ENCODE peak calls at places on chromosomes 12 and 14, in nine cellular contexts. One of them, this sample, is unnamed.

GRCh38 chr12:104643093-104643646 is 186.4 kb downstream of the CHST11 start:
- DNase-seq in occipital lobe: no peak
- DNase-seq in lung microvascular endothelial cell: no peak
- DNase-seq in activated T-helper 1 cell treated with anti-CD3 and anti-CD28 coated beads, Interleukin-2, amount 50 U/mL, for 16 hours: no peak
- DNase-seq in H7: no peak
- DNase-seq in M059J: no peak
- DNase-seq in hypothalamus: no peak
- DNase-seq in stimulated activated CD4-positive, alpha-beta T cell treated with anti-CD3 and anti-CD28 coated beads, Interleukin-12 subunit alpha, Interleukin-12 subunit beta, amount 100 ng/mL, for 24 hours: no peak
- DNase-seq in Calu3: no peak
- DNase-seq in this sample: no peak

GRCh38 chr12:131346578-131347344 is 364.1 kb upstream of the SFSWAP start:
- DNase-seq in occipital lobe: no peak
- DNase-seq in activated T-helper 1 cell treated with anti-CD3 and anti-CD28 coated beads, Interleukin-2, amount 50 U/mL, for 16 hours: no peak
- DNase-seq in H7: peak
- DNase-seq in hypothalamus: no peak
- DNase-seq in Calu3: no peak
- DNase-seq in lung microvascular endothelial cell: no peak
- DNase-seq in M059J: no peak
- DNase-seq in stimulated activated CD4-positive, alpha-beta T cell treated with anti-CD3 and anti-CD28 coated beads, Interleukin-12 subunit alpha, Interleukin-12 subunit beta, amount 100 ng/mL, for 24 hours: no peak
- DNase-seq in this sample: no peak

GRCh38 chr12:51232642-51233041 is 6.0 kb upstream of the DAZAP2 start:
- DNase-seq in occipital lobe: no peak
- DNase-seq in H7: no peak
- DNase-seq in activated T-helper 1 cell treated with anti-CD3 and anti-CD28 coated beads, Interleukin-2, amount 50 U/mL, for 16 hours: no peak
- DNase-seq in stimulated activated CD4-positive, alpha-beta T cell treated with anti-CD3 and anti-CD28 coated beads, Interleukin-12 subunit alpha, Interleukin-12 subunit beta, amount 100 ng/mL, for 24 hours: no peak
- DNase-seq in M059J: no peak
- DNase-seq in hypothalamus: no peak
- DNase-seq in lung microvascular endothelial cell: no peak
- DNase-seq in Calu3: no peak
- DNase-seq in this sample: no peak

GRCh38 chr14:55454264-55455151 is 14.1 kb upstream of the TBPL2 start:
- DNase-seq in occipital lobe: no peak
- DNase-seq in hypothalamus: no peak
- DNase-seq in stimulated activated CD4-positive, alpha-beta T cell treated with anti-CD3 and anti-CD28 coated beads, Interleukin-12 subunit alpha, Interleukin-12 subunit beta, amount 100 ng/mL, for 24 hours: no peak
- DNase-seq in activated T-helper 1 cell treated with anti-CD3 and anti-CD28 coated beads, Interleukin-2, amount 50 U/mL, for 16 hours: no peak
- DNase-seq in lung microvascular endothelial cell: peak
- DNase-seq in H7: no peak
- DNase-seq in M059J: peak
- DNase-seq in Calu3: peak
- DNase-seq in this sample: no peak

GRCh38 chr14:23117371-23118020 is 1.6 kb downstream of the CEBPE start:
- DNase-seq in activated T-helper 1 cell treated with anti-CD3 and anti-CD28 coated beads, Interleukin-2, amount 50 U/mL, for 16 hours: no peak
- DNase-seq in lung microvascular endothelial cell: no peak
- DNase-seq in Calu3: no peak
- DNase-seq in hypothalamus: no peak
- DNase-seq in stimulated activated CD4-positive, alpha-beta T cell treated with anti-CD3 and anti-CD28 coated beads, Interleukin-12 subunit alpha, Interleukin-12 subunit beta, amount 100 ng/mL, for 24 hours: no peak
- DNase-seq in M059J: no peak
- DNase-seq in H7: peak
- DNase-seq in occipital lobe: no peak
- DNase-seq in this sample: no peak

GRCh38 chr14:96512602-96513397 is 10.6 kb downstream of the PAPOLA start:
- DNase-seq in M059J: no peak
- DNase-seq in stimulated activated CD4-positive, alpha-beta T cell treated with anti-CD3 and anti-CD28 coated beads, Interleukin-12 subunit alpha, Interleukin-12 subunit beta, amount 100 ng/mL, for 24 hours: no peak
- DNase-seq in H7: peak
- DNase-seq in activated T-helper 1 cell treated with anti-CD3 and anti-CD28 coated beads, Interleukin-2, amount 50 U/mL, for 16 hours: no peak
- DNase-seq in occipital lobe: no peak
- DNase-seq in hypothalamus: no peak
- DNase-seq in lung microvascular endothelial cell: no peak
- DNase-seq in Calu3: no peak
- DNase-seq in this sample: no peak

GRCh38 chr12:41441180-41441579 is 253.1 kb downstream of the PDZRN4 start:
- DNase-seq in occipital lobe: no peak
- DNase-seq in H7: no peak
- DNase-seq in activated T-helper 1 cell treated with anti-CD3 and anti-CD28 coated beads, Interleukin-2, amount 50 U/mL, for 16 hours: no peak
- DNase-seq in Calu3: no peak
- DNase-seq in hypothalamus: no peak
- DNase-seq in lung microvascular endothelial cell: no peak
- DNase-seq in M059J: no peak
- DNase-seq in stimulated activated CD4-positive, alpha-beta T cell treated with anti-CD3 and anti-CD28 coated beads, Interleukin-12 subunit alpha, Interleukin-12 subunit beta, amount 100 ng/mL, for 24 hours: no peak
- DNase-seq in this sample: no peak

GRCh38 chr14:45015133-45015532 is 53.1 kb downstream of the TOGARAM1 start:
- DNase-seq in M059J: no peak
- DNase-seq in hypothalamus: no peak
- DNase-seq in H7: no peak
- DNase-seq in occipital lobe: no peak
- DNase-seq in activated T-helper 1 cell treated with anti-CD3 and anti-CD28 coated beads, Interleukin-2, amount 50 U/mL, for 16 hours: no peak
- DNase-seq in Calu3: no peak
- DNase-seq in lung microvascular endothelial cell: no peak
- DNase-seq in stimulated activated CD4-positive, alpha-beta T cell treated with anti-CD3 and anti-CD28 coated beads, Interleukin-12 subunit alpha, Interleukin-12 subunit beta, amount 100 ng/mL, for 24 hours: no peak
- DNase-seq in this sample: no peak

GRCh38 chr14:53060046-53060445 is 93.1 kb downstream of the DDHD1 start:
- DNase-seq in H7: no peak
- DNase-seq in M059J: no peak
- DNase-seq in hypothalamus: no peak
- DNase-seq in activated T-helper 1 cell treated with anti-CD3 and anti-CD28 coated beads, Interleukin-2, amount 50 U/mL, for 16 hours: no peak
- DNase-seq in Calu3: no peak
- DNase-seq in stimulated activated CD4-positive, alpha-beta T cell treated with anti-CD3 and anti-CD28 coated beads, Interleukin-12 subunit alpha, Interleukin-12 subunit beta, amount 100 ng/mL, for 24 hours: no peak
- DNase-seq in lung microvascular endothelial cell: peak
- DNase-seq in occipital lobe: no peak
- DNase-seq in this sample: no peak

GRCh38 chr12:67208326-67209067 is 60.7 kb upstream of the CAND1 start:
- DNase-seq in M059J: no peak
- DNase-seq in stimulated activated CD4-positive, alpha-beta T cell treated with anti-CD3 and anti-CD28 coated beads, Interleukin-12 subunit alpha, Interleukin-12 subunit beta, amount 100 ng/mL, for 24 hours: no peak
- DNase-seq in Calu3: no peak
- DNase-seq in lung microvascular endothelial cell: no peak
- DNase-seq in activated T-helper 1 cell treated with anti-CD3 and anti-CD28 coated beads, Interleukin-2, amount 50 U/mL, for 16 hours: no peak
- DNase-seq in occipital lobe: no peak
- DNase-seq in H7: no peak
- DNase-seq in hypothalamus: no peak
- DNase-seq in this sample: no peak

GRCh38 chr12:49013403-49013802 is 5.2 kb downstream of the PRKAG1 start:
- DNase-seq in hypothalamus: no peak
- DNase-seq in lung microvascular endothelial cell: no peak
- DNase-seq in occipital lobe: no peak
- DNase-seq in Calu3: no peak
- DNase-seq in stimulated activated CD4-positive, alpha-beta T cell treated with anti-CD3 and anti-CD28 coated beads, Interleukin-12 subunit alpha, Interleukin-12 subunit beta, amount 100 ng/mL, for 24 hours: no peak
- DNase-seq in activated T-helper 1 cell treated with anti-CD3 and anti-CD28 coated beads, Interleukin-2, amount 50 U/mL, for 16 hours: no peak
- DNase-seq in H7: no peak
- DNase-seq in M059J: no peak
- DNase-seq in this sample: no peak

GRCh38 chr12:87266305-87266704 is 762.9 kb downstream of the C12orf50 start:
- DNase-seq in lung microvascular endothelial cell: peak
- DNase-seq in stimulated activated CD4-positive, alpha-beta T cell treated with anti-CD3 and anti-CD28 coated beads, Interleukin-12 subunit alpha, Interleukin-12 subunit beta, amount 100 ng/mL, for 24 hours: no peak
- DNase-seq in activated T-helper 1 cell treated with anti-CD3 and anti-CD28 coated beads, Interleukin-2, amount 50 U/mL, for 16 hours: no peak
- DNase-seq in hypothalamus: no peak
- DNase-seq in Calu3: no peak
- DNase-seq in M059J: peak
- DNase-seq in occipital lobe: no peak
- DNase-seq in H7: peak
- DNase-seq in this sample: no peak

GRCh38 chr12:124217508-124217981 is 77.3 kb upstream of the RFLNA start:
- DNase-seq in Calu3: no peak
- DNase-seq in activated T-helper 1 cell treated with anti-CD3 and anti-CD28 coated beads, Interleukin-2, amount 50 U/mL, for 16 hours: no peak
- DNase-seq in hypothalamus: no peak
- DNase-seq in occipital lobe: no peak
- DNase-seq in M059J: peak
- DNase-seq in stimulated activated CD4-positive, alpha-beta T cell treated with anti-CD3 and anti-CD28 coated beads, Interleukin-12 subunit alpha, Interleukin-12 subunit beta, amount 100 ng/mL, for 24 hours: no peak
- DNase-seq in lung microvascular endothelial cell: peak
- DNase-seq in H7: no peak
- DNase-seq in this sample: no peak

GRCh38 chr14:92951261-92951660 is 28.3 kb downstream of the CHGA start:
- DNase-seq in H7: no peak
- DNase-seq in Calu3: no peak
- DNase-seq in M059J: no peak
- DNase-seq in activated T-helper 1 cell treated with anti-CD3 and anti-CD28 coated beads, Interleukin-2, amount 50 U/mL, for 16 hours: no peak
- DNase-seq in occipital lobe: no peak
- DNase-seq in stimulated activated CD4-positive, alpha-beta T cell treated with anti-CD3 and anti-CD28 coated beads, Interleukin-12 subunit alpha, Interleukin-12 subunit beta, amount 100 ng/mL, for 24 hours: no peak
- DNase-seq in lung microvascular endothelial cell: no peak
- DNase-seq in hypothalamus: no peak
- DNase-seq in this sample: no peak

GRCh38 chr12:58172433-58173073 is 231.2 kb downstream of the ATP23 start:
- DNase-seq in H7: no peak
- DNase-seq in lung microvascular endothelial cell: no peak
- DNase-seq in occipital lobe: no peak
- DNase-seq in stimulated activated CD4-positive, alpha-beta T cell treated with anti-CD3 and anti-CD28 coated beads, Interleukin-12 subunit alpha, Interleukin-12 subunit beta, amount 100 ng/mL, for 24 hours: no peak
- DNase-seq in M059J: no peak
- DNase-seq in activated T-helper 1 cell treated with anti-CD3 and anti-CD28 coated beads, Interleukin-2, amount 50 U/mL, for 16 hours: no peak
- DNase-seq in Calu3: no peak
- DNase-seq in hypothalamus: no peak
- DNase-seq in this sample: no peak

GRCh38 chr14:63614964-63615363 is 26.7 kb downstream of the WDR89 start:
- DNase-seq in stimulated activated CD4-positive, alpha-beta T cell treated with anti-CD3 and anti-CD28 coated beads, Interleukin-12 subunit alpha, Interleukin-12 subunit beta, amount 100 ng/mL, for 24 hours: no peak
- DNase-seq in activated T-helper 1 cell treated with anti-CD3 and anti-CD28 coated beads, Interleukin-2, amount 50 U/mL, for 16 hours: no peak
- DNase-seq in M059J: peak
- DNase-seq in Calu3: no peak
- DNase-seq in H7: no peak
- DNase-seq in lung microvascular endothelial cell: peak
- DNase-seq in occipital lobe: no peak
- DNase-seq in hypothalamus: no peak
- DNase-seq in this sample: no peak

GRCh38 chr14:58807271-58807670 is 169.5 kb downstream of the DACT1 start:
- DNase-seq in hypothalamus: no peak
- DNase-seq in stimulated activated CD4-positive, alpha-beta T cell treated with anti-CD3 and anti-CD28 coated beads, Interleukin-12 subunit alpha, Interleukin-12 subunit beta, amount 100 ng/mL, for 24 hours: no peak
- DNase-seq in lung microvascular endothelial cell: no peak
- DNase-seq in Calu3: no peak
- DNase-seq in M059J: no peak
- DNase-seq in occipital lobe: no peak
- DNase-seq in H7: no peak
- DNase-seq in activated T-helper 1 cell treated with anti-CD3 and anti-CD28 coated beads, Interleukin-2, amount 50 U/mL, for 16 hours: no peak
- DNase-seq in this sample: no peak

GRCh38 chr12:123892180-123892559 is 80.5 kb downstream of the CCDC92 start:
- DNase-seq in lung microvascular endothelial cell: no peak
- DNase-seq in H7: no peak
- DNase-seq in activated T-helper 1 cell treated with anti-CD3 and anti-CD28 coated beads, Interleukin-2, amount 50 U/mL, for 16 hours: no peak
- DNase-seq in occipital lobe: no peak
- DNase-seq in M059J: no peak
- DNase-seq in Calu3: no peak
- DNase-seq in hypothalamus: no peak
- DNase-seq in stimulated activated CD4-positive, alpha-beta T cell treated with anti-CD3 and anti-CD28 coated beads, Interleukin-12 subunit alpha, Interleukin-12 subunit beta, amount 100 ng/mL, for 24 hours: no peak
- DNase-seq in this sample: no peak

GRCh38 chr12:82694970-82695369 is 8.3 kb downstream of the TMTC2 start:
- DNase-seq in activated T-helper 1 cell treated with anti-CD3 and anti-CD28 coated beads, Interleukin-2, amount 50 U/mL, for 16 hours: no peak
- DNase-seq in M059J: peak
- DNase-seq in lung microvascular endothelial cell: no peak
- DNase-seq in Calu3: no peak
- DNase-seq in stimulated activated CD4-positive, alpha-beta T cell treated with anti-CD3 and anti-CD28 coated beads, Interleukin-12 subunit alpha, Interleukin-12 subunit beta, amount 100 ng/mL, for 24 hours: no peak
- DNase-seq in H7: no peak
- DNase-seq in hypothalamus: no peak
- DNase-seq in occipital lobe: no peak
- DNase-seq in this sample: no peak

GRCh38 chr14:92692822-92693226 is 55.6 kb downstream of the LGMN start:
- DNase-seq in stimulated activated CD4-positive, alpha-beta T cell treated with anti-CD3 and anti-CD28 coated beads, Interleukin-12 subunit alpha, Interleukin-12 subunit beta, amount 100 ng/mL, for 24 hours: no peak
- DNase-seq in lung microvascular endothelial cell: peak
- DNase-seq in occipital lobe: no peak
- DNase-seq in M059J: peak
- DNase-seq in hypothalamus: no peak
- DNase-seq in activated T-helper 1 cell treated with anti-CD3 and anti-CD28 coated beads, Interleukin-2, amount 50 U/mL, for 16 hours: peak
- DNase-seq in Calu3: peak
- DNase-seq in H7: no peak
- DNase-seq in this sample: no peak